ENCODE peak calls at places on chromosomes 16 and 17, in nine cellular contexts. One of them, this sample, is unnamed.

GRCh38 chr17:81391268-81391963 is 3.8 kb upstream of the BAHCC1 start:
- DNase-seq in CD8-positive, alpha-beta memory T cell: no peak
- DNase-seq in B cell: no peak
- DNase-seq in sciatic nerve: no peak
- DNase-seq in germinal center: no peak
- DNase-seq in midbrain: no peak
- DNase-seq in ovary: no peak
- DNase-seq in effector memory CD8-positive, alpha-beta T cell: no peak
- DNase-seq in GM03348: no peak
- DNase-seq in this sample: no peak

GRCh38 chr16:30340621-30341020 is 14.5 kb downstream of the CD2BP2 start:
- DNase-seq in sciatic nerve: no peak
- DNase-seq in germinal center: no peak
- DNase-seq in B cell: no peak
- DNase-seq in ovary: no peak
- DNase-seq in midbrain: no peak
- DNase-seq in GM03348: no peak
- DNase-seq in CD8-positive, alpha-beta memory T cell: no peak
- DNase-seq in effector memory CD8-positive, alpha-beta T cell: no peak
- DNase-seq in this sample: no peak

GRCh38 chr17:80948091-80948960 is 43.3 kb upstream of the CHMP6 start:
- DNase-seq in GM03348: no peak
- DNase-seq in CD8-positive, alpha-beta memory T cell: no peak
- DNase-seq in germinal center: no peak
- DNase-seq in ovary: no peak
- DNase-seq in sciatic nerve: peak; percentile 58
- DNase-seq in midbrain: no peak
- DNase-seq in B cell: no peak
- DNase-seq in effector memory CD8-positive, alpha-beta T cell: no peak
- DNase-seq in this sample: no peak

GRCh38 chr16:2159052-2159838 is 3.7 kb downstream of the TRAF7 start:
- DNase-seq in ovary: no peak
- DNase-seq in midbrain: peak; percentile 66
- DNase-seq in GM03348: peak; percentile 64
- DNase-seq in CD8-positive, alpha-beta memory T cell: no peak
- DNase-seq in effector memory CD8-positive, alpha-beta T cell: no peak
- DNase-seq in B cell: no peak
- DNase-seq in sciatic nerve: peak; percentile 85
- DNase-seq in germinal center: no peak
- DNase-seq in this sample: no peak

GRCh38 chr17:76969598-76970172 is 101.5 kb downstream of the MGAT5B start:
- DNase-seq in B cell: no peak
- DNase-seq in effector memory CD8-positive, alpha-beta T cell: no peak
- DNase-seq in ovary: no peak
- DNase-seq in GM03348: no peak
- DNase-seq in midbrain: no peak
- DNase-seq in CD8-positive, alpha-beta memory T cell: no peak
- DNase-seq in sciatic nerve: no peak
- DNase-seq in germinal center: no peak
- DNase-seq in this sample: peak; percentile 37

GRCh38 chr16:74608944-74609343 is 2.0 kb upstream of the GLG1 start:
- DNase-seq in CD8-positive, alpha-beta memory T cell: peak; percentile 49
- DNase-seq in ovary: no peak
- DNase-seq in germinal center: no peak
- DNase-seq in B cell: no peak
- DNase-seq in GM03348: no peak
- DNase-seq in sciatic nerve: peak; percentile 33
- DNase-seq in effector memory CD8-positive, alpha-beta T cell: peak; percentile 41
- DNase-seq in midbrain: no peak
- DNase-seq in this sample: no peak

GRCh38 chr16:21150375-21151001 is at the start of gene DNAH3:
- DNase-seq in GM03348: no peak
- DNase-seq in midbrain: no peak
- DNase-seq in germinal center: no peak
- DNase-seq in ovary: no peak
- DNase-seq in B cell: no peak
- DNase-seq in CD8-positive, alpha-beta memory T cell: no peak
- DNase-seq in effector memory CD8-positive, alpha-beta T cell: no peak
- DNase-seq in sciatic nerve: no peak
- DNase-seq in this sample: no peak

GRCh38 chr17:9239821-9240658 is 218.7 kb downstream of the NTN1 start:
- DNase-seq in ovary: peak; percentile 75
- DNase-seq in GM03348: peak; percentile 96
- DNase-seq in sciatic nerve: peak; percentile 89
- DNase-seq in germinal center: peak; percentile 88
- DNase-seq in effector memory CD8-positive, alpha-beta T cell: peak; percentile 66
- DNase-seq in CD8-positive, alpha-beta memory T cell: peak; percentile 77
- DNase-seq in B cell: peak; percentile 85
- DNase-seq in midbrain: peak; percentile 83
- DNase-seq in this sample: no peak

GRCh38 chr17:16417896-16418683 is 2.7 kb downstream of the TRPV2 start:
- DNase-seq in CD8-positive, alpha-beta memory T cell: no peak
- DNase-seq in germinal center: no peak
- DNase-seq in GM03348: peak; percentile 65
- DNase-seq in effector memory CD8-positive, alpha-beta T cell: no peak
- DNase-seq in sciatic nerve: no peak
- DNase-seq in midbrain: no peak
- DNase-seq in ovary: no peak
- DNase-seq in B cell: no peak
- DNase-seq in this sample: peak; percentile 63

GRCh38 chr16:77238593-77238992 is 39.4 kb downstream of the SYCE1L start:
- DNase-seq in ovary: no peak
- DNase-seq in CD8-positive, alpha-beta memory T cell: no peak
- DNase-seq in midbrain: no peak
- DNase-seq in GM03348: no peak
- DNase-seq in effector memory CD8-positive, alpha-beta T cell: no peak
- DNase-seq in B cell: no peak
- DNase-seq in sciatic nerve: no peak
- DNase-seq in germinal center: no peak
- DNase-seq in this sample: no peak

GRCh38 chr17:65183736-65184135 is 46.6 kb downstream of the RGS9 start:
- DNase-seq in sciatic nerve: no peak
- DNase-seq in midbrain: no peak
- DNase-seq in B cell: no peak
- DNase-seq in ovary: no peak
- DNase-seq in GM03348: peak; percentile 76
- DNase-seq in effector memory CD8-positive, alpha-beta T cell: no peak
- DNase-seq in germinal center: no peak
- DNase-seq in CD8-positive, alpha-beta memory T cell: no peak
- DNase-seq in this sample: peak; percentile 65

GRCh38 chr16:73000020-73000906 is 47.7 kb downstream of the ZFHX3 start:
- DNase-seq in effector memory CD8-positive, alpha-beta T cell: no peak
- DNase-seq in sciatic nerve: peak; percentile 77
- DNase-seq in CD8-positive, alpha-beta memory T cell: no peak
- DNase-seq in midbrain: peak; percentile 84
- DNase-seq in B cell: no peak
- DNase-seq in germinal center: no peak
- DNase-seq in ovary: no peak
- DNase-seq in GM03348: peak; percentile 46
- DNase-seq in this sample: peak; percentile 31

GRCh38 chr16:20906225-20906870 is 5.8 kb downstream of the LYRM1 start:
- DNase-seq in ovary: no peak
- DNase-seq in GM03348: peak; percentile 69
- DNase-seq in B cell: no peak
- DNase-seq in midbrain: no peak
- DNase-seq in CD8-positive, alpha-beta memory T cell: no peak
- DNase-seq in germinal center: no peak
- DNase-seq in effector memory CD8-positive, alpha-beta T cell: no peak
- DNase-seq in sciatic nerve: no peak
- DNase-seq in this sample: peak; percentile 82